ENCODE peak calls at places on chromosomes 1 and 21, in six cellular contexts. L, A, E, O, W and T are unnamed samples.

GRCh38 chr21:14530574-14530973 is 15.5 kb downstream of the SAMSN1 start:
- DNase-seq in L (no peak), A (no peak), E (no peak), O (no peak), W (no peak), T (no peak)

GRCh38 chr1:222928212-222928611 is 113.4 kb downstream of the DISP1 start:
- DNase-seq in L (peak), A (peak), E (no peak), O (peak), W (no peak), T (peak)

GRCh38 chr1:91827094-91828006 is 58.6 kb downstream of the TGFBR3 start:
- DNase-seq in L (peak), A (no peak), E (no peak), O (peak), W (no peak), T (no peak)

GRCh38 chr1:192852001-192852400 is 43.2 kb downstream of the RGS2 start:
- DNase-seq in L (no peak), A (no peak), E (no peak), O (no peak), W (no peak), T (no peak)

GRCh38 chr1:47443530-47444316 is 5.9 kb downstream of the FOXD2 start:
- DNase-seq in L (no peak), A (no peak), E (no peak), O (no peak), W (no peak), T (peak)

GRCh38 chr1:210446479-210446878 is 117.8 kb downstream of the HHAT start:
- DNase-seq in L (no peak), A (peak), E (no peak), O (no peak), W (no peak), T (no peak)

GRCh38 chr1:7293702-7294630 is 477.1 kb upstream of the VAMP3 start:
- DNase-seq in L (no peak), A (no peak), E (no peak), O (no peak), W (no peak), T (no peak)

GRCh38 chr1:42730988-42731387 is 9.0 kb downstream of the CLDN19 start:
- DNase-seq in L (peak), A (no peak), E (peak), O (no peak), W (no peak), T (peak)

GRCh38 chr1:210330279-210330866 is 1.7 kb downstream of the HHAT start:
- DNase-seq in L (no peak), A (peak), E (peak), O (no peak), W (no peak), T (peak)

GRCh38 chr1:199123615-199124014 is 484.8 kb downstream of the PTPRC start:
- DNase-seq in L (no peak), A (peak), E (no peak), O (no peak), W (no peak), T (no peak)

GRCh38 chr1:25484533-25484932 is 53.8 kb downstream of the MACO1 start:
- DNase-seq in L (no peak), A (no peak), E (no peak), O (no peak), W (no peak), T (no peak)

GRCh38 chr1:183987593-183988318 is 49.8 kb downstream of the COLGALT2 start:
- DNase-seq in L (no peak), A (no peak), E (no peak), O (no peak), W (no peak), T (no peak)

GRCh38 chr21:41897690-41898089 is 18.5 kb upstream of the PRDM15 start:
- DNase-seq in L (no peak), A (no peak), E (no peak), O (no peak), W (no peak), T (no peak)

GRCh38 chr1:67561704-67562113 is 123.3 kb upstream of the GADD45A start:
- DNase-seq in L (peak), A (peak), E (peak), O (peak), W (peak), T (peak)

GRCh38 chr1:198179556-198179981 is 22.8 kb downstream of the NEK7 start:
- DNase-seq in L (no peak), A (peak), E (no peak), O (no peak), W (no peak), T (no peak)

GRCh38 chr1:213984387-213985180 is 3.2 kb upstream of the PROX1 start:
- DNase-seq in L (no peak), A (no peak), E (no peak), O (no peak), W (no peak), T (no peak)

GRCh38 chr1:180953791-180954721 is 41.4 kb downstream of the KIAA1614 start:
- DNase-seq in L (peak), A (peak), E (peak), O (peak), W (peak), T (peak)

GRCh38 chr1:35932158-35932636 is 1.3 kb downstream of the AGO3 start:
- DNase-seq in L (no peak), A (no peak), E (no peak), O (no peak), W (no peak), T (no peak)

GRCh38 chr1:69993787-69994186 is 211.6 kb downstream of the LRRC40 start:
- DNase-seq in L (no peak), A (no peak), E (no peak), O (no peak), W (no peak), T (no peak)

GRCh38 chr1:12541274-12542137 is 76.5 kb downstream of the DHRS3 start:
- DNase-seq in L (no peak), A (peak), E (peak), O (no peak), W (no peak), T (no peak)

GRCh38 chr1:163176797-163177196 is 25.9 kb downstream of the RGS5 start:
- DNase-seq in L (no peak), A (no peak), E (no peak), O (no peak), W (no peak), T (no peak)

GRCh38 chr1:185091480-185091879 is 46.1 kb downstream of the RNF2 start:
- DNase-seq in L (no peak), A (no peak), E (no peak), O (no peak), W (no peak), T (no peak)

GRCh38 chr1:68819190-68819829 is 322.4 kb upstream of the DEPDC1 start:
- DNase-seq in L (peak), A (peak), E (no peak), O (no peak), W (no peak), T (peak)

GRCh38 chr1:56566040-56566774 is 13.2 kb downstream of the PLPP3 start:
- DNase-seq in L (no peak), A (no peak), E (no peak), O (peak), W (no peak), T (no peak)

GRCh38 chr1:245031041-245031440 is 123.7 kb upstream of the KIF26B start:
- DNase-seq in L (no peak), A (no peak), E (no peak), O (no peak), W (no peak), T (no peak)

GRCh38 chr1:178495158-178495557 is 1.6 kb downstream of the CLEC20A start:
- DNase-seq in L (no peak), A (no peak), E (no peak), O (no peak), W (no peak), T (no peak)

DNA sequence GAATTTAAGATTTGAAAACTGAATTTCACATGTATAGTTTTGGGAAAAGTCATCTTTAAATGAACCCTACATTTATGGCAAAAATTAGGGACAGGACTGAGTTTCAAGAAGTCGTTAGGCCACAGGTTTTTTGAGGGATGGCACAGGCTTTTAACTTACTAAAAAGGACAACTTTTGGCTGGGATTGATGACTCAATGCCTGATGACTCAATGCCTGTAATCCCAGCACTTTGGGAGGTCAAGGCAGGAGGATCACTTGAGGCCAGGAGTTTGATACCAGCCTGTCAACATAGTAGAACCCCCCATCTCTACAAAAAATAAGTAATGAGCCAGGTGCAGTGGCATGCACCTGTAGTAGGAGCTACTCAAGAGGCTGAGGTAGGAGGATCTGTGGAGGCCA is 15.9 kb downstream of the UCK2 start:
- DNase-seq in L (no peak), A (peak), E (no peak), O (no peak), W (no peak), T (no peak)
- TF ChIP-seq SMC3 in L (no peak), A (no peak), E (no peak), O (no peak), W (no peak), T (no peak)

GRCh38 chr1:229784834-229785233 is 158.8 kb downstream of the URB2 start:
- DNase-seq in L (no peak), A (no peak), E (no peak), O (no peak), W (no peak), T (no peak)
- TF ChIP-seq SMC3 in L (no peak), A (no peak), E (no peak), O (no peak), W (no peak), T (no peak)

GRCh38 chr1:109151146-109151545 is 37.2 kb downstream of the ELAPOR1 start:
- DNase-seq in L (peak), A (peak), E (peak), O (peak), W (no peak), T (no peak)
- TF ChIP-seq SMC3 in L (no peak), A (no peak), E (no peak), O (no peak), W (no peak), T (no peak)

GRCh38 chr1:233364026-233364425 is 36.5 kb downstream of the MAP3K21 start:
- DNase-seq in L (no peak), A (no peak), E (no peak), O (no peak), W (no peak), T (no peak)
- TF ChIP-seq SMC3 in L (no peak), A (no peak), E (no peak), O (no peak), W (no peak), T (no peak)